ENCODE peak calls at places on chromosomes 7 and 10, in four cellular contexts. G is testis, B is GM23338, K is esophagus squamous epithelium. D is an unnamed sample. For H3K4me1, the result is how much of the 10 kb centered on the place peaks cover.

GRCh38 chr10:22649390-22649841 is 65.0 kb downstream of the PIP4K2A start:
- DNase-seq in B (no peak), G (no peak), K (no peak), D (no peak)

GRCh38 chr10:114309111-114309651 is 70.1 kb downstream of the VWA2 start:
- DNase-seq in K (no peak), B (no peak), G (no peak), D (no peak)

GRCh38 chr7:6423942-6424701 is 23.6 kb downstream of the DAGLB start:
- DNase-seq in B (peak), K (no peak), G (no peak), D (no peak)

GRCh38 chr7:15684834-15685233 is 1.6 kb downstream of the MEOX2 start:
- DNase-seq in K (no peak), B (peak), G (no peak), D (no peak)

GRCh38 chr10:71236286-71236685 is 23.9 kb downstream of the UNC5B start:
- DNase-seq in G (no peak), K (no peak), B (no peak), D (no peak)

GRCh38 chr7:127612263-127612662 is 5.7 kb downstream of the PAX4 start:
- DNase-seq in K (no peak), B (no peak), G (no peak), D (no peak)

GRCh38 chr7:47484457-47484856 is 97.5 kb downstream of the TNS3 start:
- DNase-seq in G (no peak), B (no peak), K (no peak), D (no peak)

GRCh38 chr10:131006458-131007256 is 304.9 kb downstream of the TCERG1L start:
- DNase-seq in K (no peak), G (no peak), B (no peak), D (no peak)

GRCh38 chr10:127041561-127041960 is 136.3 kb downstream of the DOCK1 start:
- DNase-seq in G (peak), K (no peak), B (no peak), D (no peak)

GRCh38 chr7:155489862-155490696 is 32.1 kb downstream of the EN2 start:
- DNase-seq in K (no peak), G (peak), B (peak), D (no peak)

GRCh38 chr10:128958881-128959690 is 508.0 kb upstream of the MGMT start:
- DNase-seq in G (no peak), B (no peak), K (no peak), D (no peak)

GRCh38 chr10:35934637-35934995 is 292.5 kb upstream of the FZD8 start:
- DNase-seq in K (no peak), G (no peak), B (no peak), D (no peak)

GRCh38 chr10:114307731-114308130 is 68.7 kb downstream of the VWA2 start:
- DNase-seq in B (no peak), K (no peak), G (no peak), D (no peak)

DNA sequence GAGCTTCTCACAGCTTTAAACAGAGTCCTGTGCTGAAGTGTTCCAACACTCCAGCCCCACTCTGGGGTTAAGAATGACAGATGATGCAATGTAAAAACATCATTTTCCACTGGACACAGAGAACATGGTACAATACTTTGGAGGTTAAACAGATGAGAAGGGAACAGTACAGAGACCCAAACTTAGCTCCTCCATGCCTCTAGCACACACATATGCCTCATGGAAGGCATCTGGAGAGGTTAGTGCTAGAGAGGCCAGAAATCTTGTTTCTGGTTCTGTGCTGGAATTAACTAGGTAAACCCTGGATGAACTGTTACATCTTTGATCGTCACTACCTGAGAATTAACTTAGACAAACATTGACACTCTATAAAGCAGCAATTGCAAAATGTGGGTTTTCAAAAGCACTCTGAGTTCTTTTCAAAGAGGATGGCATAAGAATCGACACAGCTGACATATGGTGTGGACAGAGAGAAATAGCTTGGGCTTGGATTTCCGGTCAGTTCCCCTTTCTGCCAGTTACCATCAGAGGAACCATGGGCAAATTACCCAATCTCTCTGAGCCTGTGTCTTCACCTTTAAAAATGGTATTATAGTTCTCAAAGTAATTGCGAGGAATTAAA is 81.9 kb downstream of the KCNMA1 start:
- DNase-seq in B (no peak), K (no peak), G (no peak), D (no peak)
- H3K4me1 ChIP-seq in B (under half), K (under half), G (under half), D (under half)

GRCh38 chr7:142338633-142339501 is 81.0 kb upstream of the PRSS58 start:
- DNase-seq in B (peak), G (peak), K (no peak), D (no peak)
- TF ChIP-seq CTCF in B (peak), G (no peak), K (no peak), D (peak)

GRCh38 chr10:101774589-101775272 is 1.2 kb downstream of the FGF8 start:
- DNase-seq in B (peak), G (no peak), K (no peak), D (no peak)
- H3K4me3 ChIP-seq in B (peak), G (no peak), K (peak), D (no peak)

DNA sequence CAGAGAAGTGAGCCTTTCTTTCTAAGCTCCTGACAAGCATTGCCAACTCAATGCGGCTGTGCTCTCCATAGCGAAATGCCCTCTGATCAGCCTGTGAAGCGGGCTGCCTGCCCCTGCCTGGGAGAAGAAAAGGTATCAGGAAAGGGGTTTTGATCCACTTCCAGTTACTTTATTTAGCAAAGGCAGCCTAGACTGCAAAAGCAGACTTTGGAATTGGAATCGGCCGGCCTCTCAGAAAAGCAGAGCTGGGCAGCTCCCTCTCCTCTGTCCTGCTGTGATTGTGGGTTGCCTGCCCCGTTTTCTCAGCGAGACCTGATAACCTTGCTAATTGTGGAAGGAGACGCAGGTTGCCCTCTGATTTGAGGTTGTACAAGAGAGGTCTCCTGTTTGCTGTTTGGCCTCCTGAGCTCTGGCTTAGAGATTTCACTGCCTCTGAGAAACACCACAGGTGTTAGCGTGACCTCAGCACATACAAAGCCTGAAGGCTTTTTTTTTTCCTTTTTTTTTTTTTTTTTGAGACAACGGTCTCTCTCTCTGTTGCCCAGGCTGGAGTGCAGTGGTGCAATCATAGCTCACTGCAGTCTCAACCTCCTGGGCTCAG is 53.9 kb upstream of the SH2B2 start:
- DNase-seq in B (no peak), K (no peak), G (no peak), D (no peak)
- H3K4me1 ChIP-seq in B (under half), K (under half), G (under half), D (under half)

GRCh38 chr10:5683065-5683464 is 1.6 kb upstream of the TASOR2 start:
- DNase-seq in K (no peak), B (no peak), G (no peak), D (no peak)

GRCh38 chr10:5681930-5682329 is 2.7 kb upstream of the TASOR2 start:
- DNase-seq in G (no peak), K (no peak), B (no peak), D (no peak)

GRCh38 chr10:5678397-5678983 is 6.1 kb upstream of the TASOR2 start:
- DNase-seq in G (no peak), B (no peak), K (no peak), D (no peak)

GRCh38 chr10:5679036-5679435 is 5.6 kb upstream of the TASOR2 start:
- DNase-seq in B (no peak), K (no peak), G (no peak), D (no peak)

GRCh38 chr10:5679606-5680005 is 5.0 kb upstream of the TASOR2 start:
- DNase-seq in B (no peak), K (no peak), G (no peak), D (no peak)
- TF ChIP-seq CTCF in B (no peak), K (no peak), G (no peak), D (no peak)

GRCh38 chr7:42232275-42232674 is 4.7 kb downstream of the GLI3 start:
- DNase-seq in K (no peak), G (no peak), B (peak), D (no peak)

GRCh38 chr7:42234736-42235135 is 2.3 kb downstream of the GLI3 start:
- DNase-seq in G (no peak), K (no peak), B (no peak), D (no peak)

GRCh38 chr7:42235734-42236133 is 1.3 kb downstream of the GLI3 start:
- DNase-seq in K (no peak), B (no peak), G (no peak), D (no peak)

GRCh38 chr7:42233166-42233565 is 3.8 kb downstream of the GLI3 start:
- DNase-seq in G (no peak), B (no peak), K (no peak), D (no peak)

GRCh38 chr7:42233939-42234338 is 3.1 kb downstream of the GLI3 start:
- DNase-seq in G (no peak), K (no peak), B (no peak), D (no peak)
- H3K4me3 ChIP-seq in G (no peak), K (no peak), B (no peak), D (no peak)

DNA sequence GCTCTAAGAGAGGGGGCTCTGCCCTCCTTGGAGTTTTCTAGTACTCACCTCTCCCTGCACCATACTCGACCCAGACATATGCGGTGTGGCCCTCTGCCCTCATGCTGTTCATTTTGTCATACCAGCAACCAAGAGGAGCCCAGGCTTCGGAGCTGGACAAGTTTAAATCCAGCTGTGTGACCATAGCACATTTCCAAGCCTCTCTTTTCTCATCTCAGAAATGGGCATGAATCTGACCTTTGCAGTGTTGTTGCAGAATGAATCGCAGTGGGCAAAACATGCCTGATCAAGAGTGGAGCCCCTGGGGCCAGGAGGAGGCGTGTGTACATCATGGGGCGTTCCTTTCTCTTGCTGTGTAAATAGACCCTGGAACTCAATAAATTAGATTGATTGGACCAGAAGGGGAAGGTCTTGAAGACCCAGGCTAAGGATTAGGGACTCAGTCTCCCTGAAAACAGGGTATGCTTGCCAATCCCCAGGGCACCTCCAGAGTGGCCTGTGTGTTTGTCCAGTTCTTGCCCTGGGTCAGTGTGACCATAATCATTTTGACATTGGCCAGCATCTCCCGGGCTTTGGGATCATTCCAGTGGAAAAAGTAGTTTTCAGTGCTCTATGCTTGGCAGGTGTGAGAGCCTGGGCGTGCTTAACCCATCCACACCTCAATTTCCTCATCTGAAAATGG is 59.6 kb downstream of the ZMIZ1 start:
- DNase-seq in G (no peak), B (no peak), K (no peak), D (no peak)
- H3K4me1 ChIP-seq in G (under half), B (half or more), K (half or more), D (half or more)